ENCODE peak calls at places on chromosomes 11 and 22, in six cellular contexts. Y is keratinocyte, G is spleen, O is testis, P is OCI-LY7, S is heart right ventricle. V is an unnamed sample.
A peak's percentile ranks its signal among the peaks of the same experiment; 100 is the strongest.

GRCh38 chr11:88813233-88813915 is 252.4 kb downstream of the GRM5 start:
- DNase-seq in G (no peak), S (no peak), Y (no peak), O (no peak), P (no peak), V (no peak)

GRCh38 chr11:19849107-19849789 is 136.6 kb downstream of the NAV2 start:
- DNase-seq in Y (no peak), P (no peak), G (no peak), O (peak; percentile 53), S (peak; percentile 44), V (no peak)

GRCh38 chr11:12287374-12288211 is 89.8 kb upstream of the PARVA start:
- DNase-seq in P (no peak), S (peak; percentile 39), G (no peak), Y (peak; percentile 84), O (peak; percentile 72), V (no peak)

GRCh38 chr11:120546312-120547205 is 35.0 kb downstream of the GRIK4 start:
- DNase-seq in O (no peak), P (no peak), G (no peak), Y (peak; percentile 79), S (no peak), V (no peak)

GRCh38 chr11:46353706-46354105 is 6.4 kb downstream of the DGKZ start:
- DNase-seq in S (no peak), Y (no peak), G (no peak), P (no peak), O (no peak), V (no peak)

GRCh38 chr11:99423435-99423983 is 402.8 kb downstream of the CNTN5 start:
- DNase-seq in Y (no peak), G (no peak), O (no peak), P (no peak), S (no peak), V (no peak)

GRCh38 chr11:10116588-10116987 is 177.4 kb downstream of the SBF2 start:
- DNase-seq in O (no peak), Y (no peak), P (peak; percentile 6), G (no peak), S (no peak), V (no peak)

GRCh38 chr11:93519179-93519578 is 24.0 kb downstream of the SMCO4 start:
- DNase-seq in S (no peak), P (peak; percentile 73), G (no peak), O (no peak), Y (no peak), V (no peak)

GRCh38 chr11:15223318-15223717 is 108.6 kb downstream of the INSC start:
- DNase-seq in S (no peak), Y (no peak), O (no peak), G (no peak), P (no peak), V (no peak)

GRCh38 chr11:60314607-60315321 is 12.3 kb upstream of the MS4A6E start:
- DNase-seq in P (no peak), G (no peak), O (no peak), S (no peak), Y (no peak), V (no peak)

GRCh38 chr22:38754247-38755154 is 1.3 kb downstream of the SUN2 start:
- DNase-seq in Y (no peak), O (peak; percentile 71), S (no peak), P (peak; percentile 57), G (no peak), V (no peak)

GRCh38 chr11:57251491-57252104 is 14.5 kb upstream of the APLNR start:
- DNase-seq in S (peak; percentile 32), O (peak; percentile 30), P (no peak), G (no peak), Y (no peak), V (no peak)

GRCh38 chr11:60274462-60274861 is 6.0 kb upstream of the MS4A4A start:
- DNase-seq in O (no peak), S (no peak), G (no peak), Y (no peak), P (no peak), V (no peak)

GRCh38 chr11:66851251-66851620 is 5.6 kb upstream of the LRFN4 start:
- DNase-seq in O (no peak), S (no peak), Y (no peak), P (no peak), G (peak; percentile 41), V (no peak)

DNA sequence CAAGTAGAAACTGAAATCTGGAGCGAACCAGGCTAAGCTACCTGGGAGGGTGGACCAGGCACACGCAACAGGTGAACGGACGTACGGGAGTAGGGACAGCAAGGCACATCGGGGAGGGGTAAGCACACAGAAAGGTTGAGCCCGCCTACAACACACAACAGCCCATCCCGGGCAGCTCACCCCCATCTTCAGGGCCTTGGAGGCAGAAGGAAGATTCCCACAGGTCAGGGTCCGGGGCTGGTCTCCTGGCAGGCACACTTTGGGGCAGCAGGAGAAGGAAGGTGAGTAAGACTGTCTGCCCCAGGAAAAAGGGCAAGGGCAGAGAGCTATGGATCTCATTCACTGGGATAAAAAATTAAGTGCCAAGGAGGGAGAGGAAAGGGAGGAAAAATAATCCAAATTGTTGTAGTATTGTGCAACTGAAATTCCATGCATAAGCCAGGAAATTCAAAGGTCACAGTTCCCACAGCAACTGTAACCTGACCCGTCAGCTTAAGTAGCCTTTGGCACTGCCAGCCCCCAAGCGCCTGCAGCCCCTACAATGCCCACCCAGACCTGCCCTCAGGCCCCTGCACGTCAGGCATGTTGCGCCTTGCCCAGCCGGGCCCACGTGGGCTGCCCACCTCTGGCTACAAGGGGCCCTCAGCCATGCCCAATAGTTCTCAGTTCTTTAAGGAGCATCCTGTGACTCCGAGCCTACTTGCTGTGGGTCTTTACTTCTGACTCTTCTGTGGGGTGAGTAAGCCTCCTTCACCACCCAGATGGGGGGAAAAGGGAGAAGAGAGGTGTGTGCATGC is 51.8 kb downstream of the MICAL3 start:
- DNase-seq in G (peak; percentile 67), S (peak; percentile 29), P (no peak), O (no peak), Y (no peak), V (no peak)
- H3K4me1 ChIP-seq in G (peaks cover 81% of the 10 kb centered on the region), S (peaks cover 64% of the 10 kb centered on the region), P (peaks cover 36% of the 10 kb centered on the region), O (peaks cover 5% of the 10 kb centered on the region), Y (peaks cover 17% of the 10 kb centered on the region), V (peaks cover 5% of the 10 kb centered on the region)

GRCh38 chr11:108538022-108538424 is 39.8 kb upstream of the POGLUT3 start:
- DNase-seq in O (no peak), P (no peak), Y (no peak), S (no peak), G (no peak), V (peak; percentile 2)
- H3K4me3 ChIP-seq in O (no peak overlapping the region), P (no peak overlapping the region), Y (peak overlapping the region; percentile 41), S (no peak overlapping the region), G (no peak overlapping the region), V (no peak overlapping the region)

GRCh38 chr11:41532413-41532812 is 73.0 kb upstream of the LRRC4C start:
- DNase-seq in S (no peak), Y (no peak), P (no peak), O (no peak), G (no peak), V (no peak)
- H3K27ac ChIP-seq in S (no peak overlapping the region), Y (no peak overlapping the region), P (no peak overlapping the region), O (no peak overlapping the region), G (no peak overlapping the region), V (no peak overlapping the region)

DNA sequence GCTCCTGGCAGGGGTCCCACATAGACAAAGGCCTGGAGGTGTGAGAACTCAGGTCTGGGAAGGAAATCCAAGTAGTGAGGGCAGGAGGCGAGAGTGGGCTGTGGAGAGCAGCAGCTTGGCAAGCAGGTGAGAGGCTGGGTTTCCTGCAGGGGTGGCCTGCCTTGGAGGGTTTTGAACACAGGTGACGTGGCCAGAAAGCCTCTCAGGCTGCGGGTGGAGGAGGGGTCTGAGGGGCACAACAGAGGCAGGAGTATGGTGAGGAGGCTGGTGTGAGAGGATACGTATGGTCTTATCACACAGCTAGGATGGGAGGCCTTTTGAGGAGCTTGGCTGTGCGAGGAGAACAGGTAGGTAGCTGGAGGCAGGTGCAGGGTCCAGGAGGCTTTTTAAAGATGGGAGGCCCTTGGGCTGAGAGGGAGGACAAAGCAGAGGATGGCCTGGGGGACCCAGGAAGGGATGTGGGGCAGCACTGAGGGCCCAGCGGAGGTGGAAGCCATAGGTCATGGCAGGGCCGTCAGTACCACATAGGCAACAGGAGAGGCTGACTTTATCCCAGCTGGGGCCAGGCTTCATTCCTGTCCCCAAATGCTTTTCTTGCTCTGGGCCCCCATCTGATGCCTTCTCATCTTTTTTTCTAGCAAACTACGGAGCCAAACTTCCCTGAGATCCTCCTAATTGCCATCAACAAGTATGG is 84.4 kb downstream of the MYO7A start:
- DNase-seq in P (no peak), Y (no peak), G (peak; percentile 61), O (no peak), S (no peak), V (no peak)
- H3K4me1 ChIP-seq in P (no peaks in the 10 kb centered on the region), Y (no peaks in the 10 kb centered on the region), G (no peaks in the 10 kb centered on the region), O (no peaks in the 10 kb centered on the region), S (no peaks in the 10 kb centered on the region), V (no peaks in the 10 kb centered on the region)